ENCODE peak calls at places on chromosomes 6 and 20, in ten cellular contexts. Q is OCI-LY7; M is MM.1S; X is CD4-positive, alpha-beta memory T cell; G is sigmoid colon; B is upper lobe of left lung; O is right cardiac atrium; N is stomach; R is lung; F is CD8-positive, alpha-beta memory T cell. H is an unnamed sample. For H3K9me3, the result is how much of the 10 kb centered on the place peaks cover.

GRCh38 chr20:50398064-50398463 is 112.1 kb upstream of the PTPN1 start:
- DNase-seq in Q (no peak), M (no peak), X (no peak), G (no peak), B (no peak), O (no peak), N (no peak), R (no peak), F (no peak), H (no peak)

GRCh38 chr20:41398408-41398807 is 31.8 kb upstream of the EMILIN3 start:
- DNase-seq in Q (no peak), M (no peak), X (no peak), G (peak), B (no peak), O (peak), N (peak), R (no peak), F (no peak), H (no peak)

GRCh38 chr6:153787341-153787606 is 251.8 kb upstream of the OPRM1 start:
- DNase-seq in Q (no peak), M (no peak), X (no peak), G (no peak), B (no peak), O (no peak), N (no peak), R (no peak), F (no peak), H (no peak)

GRCh38 chr6:8855411-8855810 is 420.1 kb upstream of the SLC35B3 start:
- DNase-seq in Q (no peak), M (no peak), X (no peak), G (no peak), B (no peak), O (no peak), N (no peak), R (no peak), F (no peak), H (no peak)

GRCh38 chr6:130997061-130997753 is 65.8 kb downstream of the EPB41L2 start:
- DNase-seq in Q (no peak), M (no peak), X (no peak), G (no peak), B (no peak), O (no peak), N (no peak), R (no peak), F (no peak), H (no peak)

GRCh38 chr6:92962846-92963245 is 456.5 kb downstream of the EPHA7 start:
- DNase-seq in Q (no peak), M (no peak), X (no peak), G (no peak), B (no peak), O (no peak), N (no peak), R (no peak), F (no peak), H (no peak)

GRCh38 chr20:62581308-62581707 is 61.0 kb upstream of the SLCO4A1 start:
- DNase-seq in Q (no peak), M (no peak), X (no peak), G (no peak), B (no peak), O (no peak), N (no peak), R (no peak), F (no peak), H (no peak)

GRCh38 chr20:37745553-37745952 is 51.7 kb downstream of the CTNNBL1 start:
- DNase-seq in Q (peak), M (no peak), X (peak), G (no peak), B (no peak), O (no peak), N (no peak), R (no peak), F (no peak), H (no peak)

GRCh38 chr20:833121-833449 is 430 bp upstream of the FAM110A start:
- DNase-seq in Q (no peak), M (no peak), X (no peak), G (no peak), B (no peak), O (no peak), N (no peak), R (no peak), F (no peak), H (no peak)

GRCh38 chr6:300494-301198 is 8.4 kb downstream of the DUSP22 start:
- DNase-seq in Q (no peak), M (no peak), X (no peak), G (no peak), B (no peak), O (no peak), N (no peak), R (no peak), F (no peak), H (no peak)

GRCh38 chr6:136738178-136739057 is 53.9 kb downstream of the MAP3K5 start:
- DNase-seq in Q (no peak), M (no peak), X (no peak), G (no peak), B (no peak), O (no peak), N (no peak), R (no peak), F (no peak), H (no peak)

GRCh38 chr20:15236812-15237211 is 899.4 kb upstream of the FLRT3 start:
- DNase-seq in Q (peak), M (peak), X (no peak), G (no peak), B (peak), O (no peak), N (peak), R (no peak), F (no peak), H (no peak)

GRCh38 chr6:14671261-14671681 is 553.7 kb downstream of the CD83 start:
- DNase-seq in Q (no peak), M (no peak), X (no peak), G (peak), B (no peak), O (peak), N (peak), R (no peak), F (no peak), H (no peak)

GRCh38 chr6:66159937-66160336 is 452.9 kb upstream of the EYS start:
- DNase-seq in Q (no peak), M (no peak), X (no peak), G (no peak), B (no peak), O (no peak), N (no peak), R (no peak), F (no peak), H (no peak)

GRCh38 chr6:32177182-32177787 is 920 bp upstream of the RNF5 start:
- DNase-seq in Q (no peak), M (peak), X (no peak), G (peak), B (peak), O (no peak), N (no peak), R (no peak), F (peak), H (no peak)

GRCh38 chr6:144581807-144582537 is 296.8 kb downstream of the UTRN start:
- DNase-seq in Q (peak), M (no peak), X (peak), G (no peak), B (no peak), O (no peak), N (no peak), R (no peak), F (no peak), H (peak)

GRCh38 chr20:59955131-59955796 is 3.0 kb upstream of the CDH26 start:
- DNase-seq in Q (peak), M (peak), X (no peak), G (no peak), B (no peak), O (no peak), N (no peak), R (no peak), F (no peak), H (peak)

GRCh38 chr20:19661717-19662637 is 96.1 kb upstream of the RIN2 start:
- DNase-seq in Q (peak), M (peak), X (peak), G (peak), B (peak), O (peak), N (peak), R (peak), F (no peak), H (no peak)

GRCh38 chr20:12177657-12178293 is 260.1 kb downstream of the BTBD3 start:
- DNase-seq in Q (no peak), M (no peak), X (no peak), G (no peak), B (no peak), O (no peak), N (no peak), R (no peak), F (no peak), H (no peak)
- H3K9me3 ChIP-seq in Q (under half), M (under half), X (under half), G (under half), B (under half), O (under half), N (under half), R (under half), F (under half), H (under half)

DNA sequence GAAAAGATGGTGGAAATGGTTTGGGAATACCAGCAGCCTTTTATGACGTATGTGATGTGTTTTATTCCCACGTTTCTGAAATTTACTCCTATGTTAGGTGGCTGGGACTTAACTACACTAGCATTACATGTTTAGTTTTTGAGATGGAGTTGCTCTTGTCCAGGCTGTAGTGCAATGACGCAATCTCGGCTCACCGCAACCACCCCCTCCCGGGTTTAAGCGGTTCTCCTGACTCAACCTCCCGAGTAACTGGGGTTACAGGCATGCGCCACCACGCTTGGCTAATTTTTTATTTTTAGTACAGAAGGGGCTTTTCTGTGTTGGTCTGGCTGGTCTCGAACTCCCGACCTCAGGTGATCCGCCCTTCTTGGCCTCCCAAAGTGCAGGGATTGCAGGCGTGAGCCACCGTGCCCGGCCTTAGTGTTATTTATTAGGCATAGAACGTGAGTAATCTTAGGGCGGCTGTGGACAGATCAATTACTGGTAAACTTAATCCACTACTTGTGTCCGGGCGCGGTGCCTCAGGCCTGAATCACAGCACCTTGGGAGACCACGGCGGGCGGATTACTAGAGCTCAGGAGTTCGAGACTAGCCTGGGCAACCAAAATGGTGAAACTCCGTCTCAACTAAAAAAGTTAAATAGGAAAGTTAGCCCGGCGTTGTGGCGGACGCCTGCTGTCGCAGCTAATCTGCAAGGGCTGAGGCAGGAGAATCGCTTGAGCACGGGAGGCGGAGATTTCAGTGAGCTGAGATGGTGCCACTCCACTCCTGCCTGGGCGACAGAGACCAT is 123.8 kb upstream of the BTN3A2 start:
- DNase-seq in Q (no peak), M (no peak), X (peak), G (no peak), B (peak), O (no peak), N (no peak), R (no peak), F (peak), H (peak)
- H3K4me3 ChIP-seq in Q (no peak), M (peak), X (peak), G (peak), B (peak), O (peak), N (peak), R (peak), F (peak), H (peak)

GRCh38 chr20:51514252-51514651 is 28.3 kb downstream of the NFATC2 start:
- DNase-seq in Q (no peak), M (no peak), X (peak), G (no peak), B (no peak), O (no peak), N (no peak), R (no peak), F (no peak), H (no peak)
- H3K27ac ChIP-seq in Q (no peak), M (no peak), X (no peak), G (no peak), B (no peak), O (no peak), N (no peak), R (no peak), F (no peak), H (peak)

GRCh38 chr20:43537921-43538854 is 20.6 kb upstream of the SGK2 start:
- DNase-seq in Q (peak), M (peak), X (peak), G (no peak), B (peak), O (peak), N (peak), R (peak), F (peak), H (peak)
- H3K9me3 ChIP-seq in Q (under half), M (under half), X (under half), G (under half), B (under half), O (under half), N (under half), R (under half), F (under half), H (under half)

DNA sequence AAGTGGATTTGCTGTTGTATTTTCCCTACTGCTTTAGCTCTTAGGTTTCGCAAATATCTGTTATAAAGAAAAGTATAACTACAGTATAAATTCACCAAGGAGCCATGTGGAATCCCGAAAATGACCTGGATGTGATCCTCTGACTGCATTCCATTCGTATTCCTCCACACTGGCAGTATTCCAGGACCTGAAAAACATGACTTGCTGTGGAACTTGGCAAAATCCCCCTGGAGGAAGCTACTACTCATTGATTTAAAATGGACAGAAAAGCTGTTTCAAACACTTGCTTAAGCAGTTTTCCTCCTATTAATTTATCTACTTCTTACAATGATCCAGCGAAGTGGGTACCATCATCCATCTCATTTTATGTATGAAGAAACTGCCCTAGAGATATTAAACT is 13.3 kb upstream of the ENPP5 start:
- DNase-seq in Q (no peak), M (no peak), X (no peak), G (no peak), B (no peak), O (no peak), N (no peak), R (no peak), F (no peak), H (no peak)
- H3K4me3 ChIP-seq in Q (no peak), M (no peak), X (no peak), G (no peak), B (no peak), O (no peak), N (no peak), R (no peak), F (no peak), H (no peak)

H was measured in CD4-positive, CD25-positive, alpha-beta regulatory T cell.